ENCODE peak calls at places on chromosomes 4 and X, in five cellular contexts. K, J, C, U and P are unnamed samples.

GRCh38 chr4:3657917-3658913 is 108.0 kb upstream of the ADRA2C start:
- DNase-seq in J (peak), U (peak), K (no peak), C (peak), P (peak)

GRCh38 chr4:121950212-121950679 is 1.6 kb downstream of the TRPC3 start:
- DNase-seq in J (peak), U (peak), K (peak), C (peak), P (peak)

GRCh38 chrX:133493366-133493765 is 78.1 kb upstream of the GPC4 start:
- DNase-seq in C (no peak), U (no peak), J (peak), K (no peak), P (no peak)

GRCh38 chrX:33001107-33001506 is 210.2 kb downstream of the DMD start:
- DNase-seq in J (no peak), K (no peak), C (no peak), U (no peak), P (no peak)

GRCh38 chr4:77248805-77249204 is 91.8 kb downstream of the CCNG2 start:
- DNase-seq in K (peak), C (no peak), U (no peak), J (no peak), P (no peak)

GRCh38 chrX:152428596-152428995 is 22.5 kb downstream of the GABRA3 start:
- DNase-seq in C (no peak), J (no peak), K (no peak), U (no peak), P (no peak)

GRCh38 chr4:78057135-78057599 is at the start of gene FRAS1:
- DNase-seq in J (peak), U (peak), C (peak), K (no peak), P (peak)

GRCh38 chrX:31039327-31039711 is 32.5 kb downstream of the FTHL17 start:
- DNase-seq in K (no peak), U (no peak), J (no peak), C (no peak), P (no peak)

GRCh38 chrX:13911581-13911980 is 94.7 kb upstream of the GPM6B start:
- DNase-seq in U (no peak), J (peak), C (no peak), K (no peak), P (no peak)

GRCh38 chr4:184348311-184349233 is 125.8 kb downstream of the IRF2 start:
- DNase-seq in C (no peak), U (peak), J (peak), K (peak), P (no peak)

GRCh38 chrX:52923781-52924241 is 26.7 kb downstream of the FAM156B start:
- DNase-seq in K (peak), C (no peak), U (peak), J (peak), P (peak)

GRCh38 chr4:7844247-7844991 is 95.2 kb downstream of the AFAP1 start:
- DNase-seq in C (peak), J (peak), U (peak), K (peak), P (peak)

GRCh38 chr4:7839856-7840255 is 99.8 kb downstream of the AFAP1 start:
- DNase-seq in K (no peak), C (no peak), J (no peak), U (no peak), P (no peak)

GRCh38 chr4:7841071-7841470 is 98.6 kb downstream of the AFAP1 start:
- DNase-seq in C (no peak), J (no peak), K (no peak), U (no peak), P (no peak)

GRCh38 chr4:7843831-7844230 is 95.8 kb downstream of the AFAP1 start:
- DNase-seq in K (no peak), C (no peak), J (no peak), U (no peak), P (no peak)

DNA sequence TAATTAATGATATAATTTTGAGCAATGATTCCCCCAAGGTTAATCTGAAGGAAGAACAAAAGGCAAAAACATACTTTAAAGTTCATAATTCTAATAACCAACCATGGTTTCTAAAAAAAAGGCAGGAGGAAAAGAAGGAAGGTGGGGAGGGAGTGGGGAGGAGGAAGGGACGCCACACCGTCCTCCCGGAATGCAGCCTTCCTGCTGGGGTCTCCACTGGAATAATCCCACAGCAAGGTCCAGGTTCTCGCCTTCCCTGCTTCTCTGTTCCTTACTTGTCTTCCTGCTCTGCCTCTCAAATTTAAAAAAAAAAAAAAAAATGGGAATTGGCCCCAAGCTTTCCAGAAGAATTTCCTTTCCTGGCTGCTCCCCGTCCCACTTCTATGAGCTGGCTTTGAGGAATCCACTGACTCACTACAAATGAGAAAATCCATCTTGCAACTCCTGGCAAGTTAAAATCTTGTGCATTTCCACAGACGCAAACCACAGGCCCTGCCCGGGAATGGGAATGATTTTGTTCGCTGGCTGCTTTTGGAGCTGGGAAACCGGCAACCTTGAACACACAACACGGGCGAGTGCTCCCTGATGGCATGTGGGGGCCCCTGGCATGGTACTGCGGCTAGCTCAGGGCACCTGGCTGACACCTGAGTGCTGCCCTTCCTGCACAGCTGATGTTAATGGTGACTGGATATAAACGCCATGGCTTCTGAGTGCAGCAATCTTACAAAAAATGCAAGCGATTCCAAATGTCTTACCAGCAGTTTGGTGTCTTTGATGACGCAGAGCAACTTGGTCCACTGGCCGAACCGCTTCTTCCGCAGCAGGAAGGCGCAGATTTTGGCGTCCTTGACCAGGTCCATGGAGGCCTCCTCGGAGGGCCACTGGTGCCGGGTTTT is 97.0 kb downstream of the AFAP1 start:
- DNase-seq in K (no peak), J (peak), C (peak), U (no peak), P (no peak)
- H3K4me3 ChIP-seq in K (no peak), J (peak), C (no peak), U (no peak), P (no peak)

GRCh38 chrX:47523713-47524166 is 37.3 kb upstream of the ARAF start:
- DNase-seq in J (no peak), C (peak), U (no peak), K (no peak), P (no peak)
- H3K4me3 ChIP-seq in J (peak), C (peak), U (peak), K (peak), P (peak)

DNA sequence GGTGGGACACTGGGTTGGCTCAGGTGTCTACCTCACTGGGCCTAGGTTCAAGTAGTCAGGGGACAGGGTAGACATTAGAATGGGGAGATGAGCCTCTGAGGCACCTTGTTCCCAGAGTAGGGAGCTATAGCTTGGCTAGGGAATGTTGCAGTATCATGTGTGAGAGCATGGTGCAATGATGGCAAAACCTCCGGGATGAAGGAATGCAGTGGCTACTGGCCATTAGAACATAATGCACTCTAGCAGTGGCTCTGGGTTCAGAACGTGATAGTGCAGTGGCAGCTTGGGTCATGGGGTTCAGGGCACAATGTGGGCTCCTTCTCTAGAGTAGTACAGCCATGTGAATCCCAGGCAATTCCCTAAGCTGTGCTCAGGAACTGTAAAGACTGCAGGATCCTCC is 471.5 kb downstream of the CCSER1 start:
- DNase-seq in U (no peak), C (no peak), J (no peak), K (no peak), P (no peak)
- H3K4me3 ChIP-seq in U (no peak), C (no peak), J (no peak), K (no peak), P (no peak)

GRCh38 chr4:71406459-71406963 is 67.7 kb downstream of the SLC4A4 start:
- DNase-seq in J (peak), C (no peak), U (no peak), K (no peak), P (peak)

GRCh38 chr4:71415491-71415890 is 76.7 kb downstream of the SLC4A4 start:
- DNase-seq in J (no peak), C (no peak), K (no peak), U (no peak), P (no peak)

GRCh38 chr4:71417150-71417549 is 78.3 kb downstream of the SLC4A4 start:
- DNase-seq in J (no peak), K (peak), U (no peak), C (no peak), P (no peak)

DNA sequence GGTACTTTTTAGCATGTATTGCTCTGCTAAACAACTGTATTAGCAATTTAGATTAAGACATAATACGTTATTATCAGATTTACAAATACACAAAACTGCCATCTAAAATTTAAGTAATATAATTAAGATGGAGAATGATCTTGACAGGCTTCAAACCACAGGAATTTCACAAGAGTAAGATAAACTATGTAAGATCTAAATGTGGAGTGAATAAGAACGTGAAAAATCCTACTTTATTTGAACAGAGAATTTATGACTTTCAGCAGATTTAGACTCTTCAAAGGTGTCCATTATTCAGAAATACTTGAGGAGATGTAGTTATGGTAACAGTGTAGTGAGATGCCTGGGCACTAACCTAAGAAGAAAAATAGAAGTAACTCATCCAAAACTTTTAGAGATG is 73.2 kb downstream of the SLC4A4 start:
- DNase-seq in K (no peak), J (peak), U (no peak), C (no peak), P (no peak)
- H3K4me3 ChIP-seq in K (no peak), J (no peak), U (no peak), C (no peak), P (no peak)

GRCh38 chr4:102858828-102859464 is 9.8 kb upstream of the CISD2 start:
- DNase-seq in U (no peak), K (no peak), J (no peak), C (no peak), P (no peak)
- H3K4me3 ChIP-seq in U (no peak), K (no peak), J (no peak), C (no peak), P (no peak)

DNA sequence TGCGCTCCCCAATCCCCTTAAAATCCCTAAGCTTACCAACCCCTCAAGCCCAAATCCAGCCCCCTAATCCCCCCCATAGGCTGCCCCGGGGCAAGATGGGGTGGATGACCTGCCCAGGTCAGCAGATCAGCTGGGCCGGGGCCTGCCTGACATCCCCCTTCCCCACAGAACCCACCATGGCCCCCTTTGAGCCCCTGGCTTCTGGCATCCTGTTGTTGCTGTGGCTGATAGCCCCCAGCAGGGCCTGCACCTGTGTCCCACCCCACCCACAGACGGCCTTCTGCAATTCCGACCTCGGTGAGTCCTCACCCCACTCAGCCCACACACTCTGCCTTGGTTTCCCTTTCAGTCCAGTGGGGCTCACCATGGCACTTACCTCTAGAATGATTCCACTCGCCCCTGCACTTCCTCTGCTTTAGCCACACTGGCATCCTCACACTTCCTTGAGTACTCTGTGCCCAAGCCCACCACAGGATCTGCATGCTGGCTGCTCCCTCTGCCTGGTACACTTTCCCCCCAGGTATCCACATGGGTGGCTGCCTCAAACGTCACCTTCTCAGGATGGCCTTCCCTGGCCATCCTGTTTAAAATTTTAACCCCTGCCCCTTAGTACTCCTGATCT is 1.1 kb downstream of the TIMP1 start:
- DNase-seq in K (no peak), J (no peak), C (no peak), U (no peak), P (no peak)
- H3K4me3 ChIP-seq in K (peak), J (peak), C (no peak), U (peak), P (peak)

GRCh38 chr4:153342751-153343552 is 1.5 kb upstream of the MND1 start:
- DNase-seq in U (no peak), K (no peak), J (no peak), C (no peak), P (no peak)
- H3K4me3 ChIP-seq in U (no peak), K (no peak), J (no peak), C (no peak), P (no peak)

GRCh38 chrX:136147966-136148365 is 633 bp downstream of the FHL1 start:
- DNase-seq in K (no peak), U (no peak), C (peak), J (peak), P (no peak)
- H3K4me3 ChIP-seq in K (peak), U (peak), C (peak), J (peak), P (peak)

GRCh38 chr4:142818476-142818875 is 27.6 kb downstream of the INPP4B start:
- DNase-seq in U (no peak), J (no peak), C (no peak), K (no peak), P (no peak)

GRCh38 chr4:142817442-142817841 is 28.7 kb downstream of the INPP4B start:
- DNase-seq in J (peak), K (no peak), U (no peak), C (no peak), P (peak)

GRCh38 chr4:142813388-142813787 is 32.7 kb downstream of the INPP4B start:
- DNase-seq in U (no peak), C (no peak), J (no peak), K (no peak), P (no peak)

GRCh38 chr4:142815834-142816233 is 30.3 kb downstream of the INPP4B start:
- DNase-seq in K (no peak), J (peak), C (no peak), U (no peak), P (no peak)

GRCh38 chr4:142818009-142818408 is 28.1 kb downstream of the INPP4B start:
- DNase-seq in C (no peak), J (peak), U (no peak), K (no peak), P (no peak)
- H3K4me3 ChIP-seq in C (peak), J (peak), U (no peak), K (no peak), P (no peak)